ENCODE peak calls at places on chromosomes 11 and 22, in nine cellular contexts. One of them, this sample, is unnamed.
A peak's percentile ranks its signal among the peaks of the same experiment; 100 is the strongest.

GRCh38 chr22:31490496-31490925 is 869 bp upstream of the EIF4ENIF1 start:
- DNase-seq in activated CD4-positive, alpha-beta T cell treated with anti-CD3 and anti-CD28 coated beads, Interleukin-2, amount 10 ng/mL, durations not matched to agents 7 days and 5 days: peak; percentile 67
- DNase-seq in activated naive CD4-positive, alpha-beta T cell: no peak
- DNase-seq in stromal cell of bone marrow: peak; percentile 23
- DNase-seq in fibroblast of mammary gland: peak; percentile 72
- DNase-seq in activated T-helper 9 cell treated with anti-CD3 and anti-CD28 coated beads, Interleukin-2, amount 50 U/mL, for 16 hours: peak; percentile 30
- DNase-seq in stimulated activated CD8-positive, alpha-beta memory T cell treated with anti-CD3 and anti-CD28 coated beads, Interleukin-4, amount 100 ng/mL, for 48 hours: peak; percentile 67
- DNase-seq in AG04450: peak; percentile 36
- DNase-seq in ecto neural progenitor cell: peak; percentile 52
- DNase-seq in this sample: peak; percentile 69

GRCh38 chr11:123601136-123601535 is 53.3 kb downstream of the SCN3B start:
- DNase-seq in activated CD4-positive, alpha-beta T cell treated with anti-CD3 and anti-CD28 coated beads, Interleukin-2, amount 10 ng/mL, durations not matched to agents 7 days and 5 days: no peak
- DNase-seq in activated naive CD4-positive, alpha-beta T cell: no peak
- DNase-seq in stromal cell of bone marrow: no peak
- DNase-seq in fibroblast of mammary gland: peak; percentile 57
- DNase-seq in activated T-helper 9 cell treated with anti-CD3 and anti-CD28 coated beads, Interleukin-2, amount 50 U/mL, for 16 hours: no peak
- DNase-seq in stimulated activated CD8-positive, alpha-beta memory T cell treated with anti-CD3 and anti-CD28 coated beads, Interleukin-4, amount 100 ng/mL, for 48 hours: no peak
- DNase-seq in AG04450: no peak
- DNase-seq in ecto neural progenitor cell: no peak
- DNase-seq in this sample: no peak

GRCh38 chr11:62132689-62133293 is 9.0 kb downstream of the INCENP start:
- DNase-seq in activated CD4-positive, alpha-beta T cell treated with anti-CD3 and anti-CD28 coated beads, Interleukin-2, amount 10 ng/mL, durations not matched to agents 7 days and 5 days: no peak
- DNase-seq in activated naive CD4-positive, alpha-beta T cell: no peak
- DNase-seq in stromal cell of bone marrow: no peak
- DNase-seq in fibroblast of mammary gland: no peak
- DNase-seq in activated T-helper 9 cell treated with anti-CD3 and anti-CD28 coated beads, Interleukin-2, amount 50 U/mL, for 16 hours: no peak
- DNase-seq in stimulated activated CD8-positive, alpha-beta memory T cell treated with anti-CD3 and anti-CD28 coated beads, Interleukin-4, amount 100 ng/mL, for 48 hours: no peak
- DNase-seq in AG04450: no peak
- DNase-seq in ecto neural progenitor cell: no peak
- DNase-seq in this sample: no peak

GRCh38 chr11:3004481-3004880 is 12.4 kb upstream of the NAP1L4 start:
- DNase-seq in activated CD4-positive, alpha-beta T cell treated with anti-CD3 and anti-CD28 coated beads, Interleukin-2, amount 10 ng/mL, durations not matched to agents 7 days and 5 days: no peak
- DNase-seq in activated naive CD4-positive, alpha-beta T cell: no peak
- DNase-seq in stromal cell of bone marrow: no peak
- DNase-seq in fibroblast of mammary gland: no peak
- DNase-seq in activated T-helper 9 cell treated with anti-CD3 and anti-CD28 coated beads, Interleukin-2, amount 50 U/mL, for 16 hours: no peak
- DNase-seq in stimulated activated CD8-positive, alpha-beta memory T cell treated with anti-CD3 and anti-CD28 coated beads, Interleukin-4, amount 100 ng/mL, for 48 hours: no peak
- DNase-seq in AG04450: no peak
- DNase-seq in ecto neural progenitor cell: no peak
- DNase-seq in this sample: no peak

GRCh38 chr11:95925011-95925410 is 1.1 kb upstream of the MTMR2 start:
- DNase-seq in activated CD4-positive, alpha-beta T cell treated with anti-CD3 and anti-CD28 coated beads, Interleukin-2, amount 10 ng/mL, durations not matched to agents 7 days and 5 days: no peak
- DNase-seq in activated naive CD4-positive, alpha-beta T cell: no peak
- DNase-seq in stromal cell of bone marrow: no peak
- DNase-seq in fibroblast of mammary gland: peak; percentile 22
- DNase-seq in activated T-helper 9 cell treated with anti-CD3 and anti-CD28 coated beads, Interleukin-2, amount 50 U/mL, for 16 hours: no peak
- DNase-seq in stimulated activated CD8-positive, alpha-beta memory T cell treated with anti-CD3 and anti-CD28 coated beads, Interleukin-4, amount 100 ng/mL, for 48 hours: no peak
- DNase-seq in AG04450: no peak
- DNase-seq in ecto neural progenitor cell: no peak
- DNase-seq in this sample: no peak

GRCh38 chr22:28029201-28029948 is 110.3 kb upstream of the PITPNB start:
- DNase-seq in activated CD4-positive, alpha-beta T cell treated with anti-CD3 and anti-CD28 coated beads, Interleukin-2, amount 10 ng/mL, durations not matched to agents 7 days and 5 days: no peak
- DNase-seq in activated naive CD4-positive, alpha-beta T cell: no peak
- DNase-seq in stromal cell of bone marrow: no peak
- DNase-seq in fibroblast of mammary gland: peak; percentile 41
- DNase-seq in activated T-helper 9 cell treated with anti-CD3 and anti-CD28 coated beads, Interleukin-2, amount 50 U/mL, for 16 hours: no peak
- DNase-seq in stimulated activated CD8-positive, alpha-beta memory T cell treated with anti-CD3 and anti-CD28 coated beads, Interleukin-4, amount 100 ng/mL, for 48 hours: peak; percentile 17
- DNase-seq in AG04450: no peak
- DNase-seq in ecto neural progenitor cell: no peak
- DNase-seq in this sample: peak; percentile 59

GRCh38 chr11:7672960-7673723 is at the start of gene CYB5R2:
- DNase-seq in activated CD4-positive, alpha-beta T cell treated with anti-CD3 and anti-CD28 coated beads, Interleukin-2, amount 10 ng/mL, durations not matched to agents 7 days and 5 days: no peak
- DNase-seq in activated naive CD4-positive, alpha-beta T cell: no peak
- DNase-seq in stromal cell of bone marrow: no peak
- DNase-seq in fibroblast of mammary gland: peak; percentile 43
- DNase-seq in activated T-helper 9 cell treated with anti-CD3 and anti-CD28 coated beads, Interleukin-2, amount 50 U/mL, for 16 hours: no peak
- DNase-seq in stimulated activated CD8-positive, alpha-beta memory T cell treated with anti-CD3 and anti-CD28 coated beads, Interleukin-4, amount 100 ng/mL, for 48 hours: peak; percentile 33
- DNase-seq in AG04450: no peak
- DNase-seq in ecto neural progenitor cell: no peak
- DNase-seq in this sample: peak; percentile 57

GRCh38 chr11:64566042-64566914 is 24.7 kb upstream of the SLC22A12 start:
- DNase-seq in activated CD4-positive, alpha-beta T cell treated with anti-CD3 and anti-CD28 coated beads, Interleukin-2, amount 10 ng/mL, durations not matched to agents 7 days and 5 days: peak; percentile 59
- DNase-seq in activated naive CD4-positive, alpha-beta T cell: no peak
- DNase-seq in stromal cell of bone marrow: peak; percentile 53
- DNase-seq in fibroblast of mammary gland: peak; percentile 89
- DNase-seq in activated T-helper 9 cell treated with anti-CD3 and anti-CD28 coated beads, Interleukin-2, amount 50 U/mL, for 16 hours: no peak
- DNase-seq in stimulated activated CD8-positive, alpha-beta memory T cell treated with anti-CD3 and anti-CD28 coated beads, Interleukin-4, amount 100 ng/mL, for 48 hours: peak; percentile 29
- DNase-seq in AG04450: peak; percentile 20
- DNase-seq in ecto neural progenitor cell: peak; percentile 84
- DNase-seq in this sample: peak; percentile 48

GRCh38 chr22:17097062-17097461 is 12.3 kb downstream of the IL17RA start:
- DNase-seq in activated CD4-positive, alpha-beta T cell treated with anti-CD3 and anti-CD28 coated beads, Interleukin-2, amount 10 ng/mL, durations not matched to agents 7 days and 5 days: no peak
- DNase-seq in activated naive CD4-positive, alpha-beta T cell: no peak
- DNase-seq in stromal cell of bone marrow: no peak
- DNase-seq in fibroblast of mammary gland: no peak
- DNase-seq in activated T-helper 9 cell treated with anti-CD3 and anti-CD28 coated beads, Interleukin-2, amount 50 U/mL, for 16 hours: no peak
- DNase-seq in stimulated activated CD8-positive, alpha-beta memory T cell treated with anti-CD3 and anti-CD28 coated beads, Interleukin-4, amount 100 ng/mL, for 48 hours: no peak
- DNase-seq in AG04450: no peak
- DNase-seq in ecto neural progenitor cell: no peak
- DNase-seq in this sample: no peak

This sample was measured in lung.